ENCODE peak calls at places on chromosome 22, in ten cellular contexts. R is K562, E is IMR-90, S is A549, T is astrocyte, A is Peyer's patch, C is ovary, U is sigmoid colon, J is tibial nerve, I is heart right ventricle. K is an unnamed sample.

GRCh38 chr22:37303821-37304274 is 21.5 kb downstream of the CYTH4 start:
- DNase-seq in R (peak; percentile 27), E (peak; percentile 95), S (peak; percentile 67), T (peak; percentile 91), A (no peak), C (no peak), U (no peak), J (no peak), I (no peak), K (peak; percentile 71)

GRCh38 chr22:50278461-50278860 is 8.3 kb upstream of the MAPK11 start:
- DNase-seq in R (no peak), E (no peak), S (no peak), T (no peak), A (no peak), C (no peak), U (no peak), J (no peak), I (no peak), K (no peak)

GRCh38 chr22:45490836-45491235 is 11.8 kb upstream of the FBLN1 start:
- DNase-seq in R (no peak), E (no peak), S (no peak), T (no peak), A (no peak), C (no peak), U (no peak), J (no peak), I (no peak), K (no peak)

GRCh38 chr22:33210129-33210784 is 152.1 kb upstream of the SYN3 start:
- DNase-seq in R (peak; percentile 15), E (peak; percentile 9), S (peak; percentile 41), T (no peak), A (no peak), C (no peak), U (no peak), J (no peak), I (no peak), K (peak; percentile 46)

GRCh38 chr22:37932821-37933578 is 20.4 kb downstream of the C22orf23 start:
- DNase-seq in R (no peak), E (no peak), S (no peak), T (no peak), A (no peak), C (peak; percentile 64), U (peak; percentile 74), J (no peak), I (no peak), K (no peak)

GRCh38 chr22:31561238-31561887 is 65.0 kb downstream of the SFI1 start:
- DNase-seq in R (peak; percentile 72), E (peak; percentile 77), S (peak; percentile 72), T (peak; percentile 49), A (peak; percentile 51), C (peak; percentile 76), U (peak; percentile 87), J (peak; percentile 54), I (peak; percentile 62), K (peak; percentile 67)

GRCh38 chr22:32991353-32992115 is 66.6 kb downstream of the SYN3 start:
- DNase-seq in R (no peak), E (no peak), S (no peak), T (no peak), A (no peak), C (no peak), U (peak; percentile 76), J (no peak), I (peak; percentile 52), K (peak; percentile 73)

GRCh38 chr22:40340044-40340443 is 6.3 kb upstream of the ADSL start:
- DNase-seq in R (no peak), E (no peak), S (no peak), T (no peak), A (no peak), C (no peak), U (no peak), J (no peak), I (no peak), K (no peak)

GRCh38 chr22:29477919-29478318 is 2.1 kb upstream of the NEFH start:
- DNase-seq in R (peak; percentile 12), E (no peak), S (peak; percentile 32), T (no peak), A (no peak), C (no peak), U (no peak), J (no peak), I (no peak), K (no peak)

GRCh38 chr22:29480262-29480511 is 169 bp downstream of the NEFH start:
- DNase-seq in R (no peak), E (no peak), S (no peak), T (no peak), A (no peak), C (no peak), U (no peak), J (no peak), I (no peak), K (no peak)

GRCh38 chr22:29480512-29481264 is 670 bp downstream of the NEFH start:
- DNase-seq in R (peak; percentile 78), E (peak; percentile 56), S (no peak), T (peak; percentile 37), A (no peak), C (peak; percentile 84), U (no peak), J (no peak), I (peak; percentile 27), K (no peak)

GRCh38 chr22:29478326-29479276 is 1.4 kb upstream of the NEFH start:
- DNase-seq in R (peak; percentile 56), E (no peak), S (peak; percentile 18), T (no peak), A (no peak), C (peak; percentile 66), U (no peak), J (no peak), I (no peak), K (peak; percentile 41)

GRCh38 chr22:29479417-29480261 is at the start of gene NEFH:
- DNase-seq in R (peak; percentile 60), E (no peak), S (no peak), T (no peak), A (no peak), C (peak; percentile 63), U (no peak), J (no peak), I (no peak), K (no peak)
- H3K27ac ChIP-seq in R (peak within 1 kb of the TSS; percentile 68), E (no peak within 1 kb of the TSS), S (no peak within 1 kb of the TSS), T (no peak within 1 kb of the TSS), A (no peak within 1 kb of the TSS), C (no peak within 1 kb of the TSS), U (no peak within 1 kb of the TSS), J (no peak within 1 kb of the TSS), I (no peak within 1 kb of the TSS), K (no peak within 1 kb of the TSS)

GRCh38 chr22:48369789-48370507 is 1457.7 kb downstream of the BRD1 start:
- DNase-seq in R (no peak), E (no peak), S (peak; percentile 99), T (no peak), A (no peak), C (peak; percentile 70), U (peak; percentile 42), J (no peak), I (no peak), K (no peak)
- TF ChIP-seq CTCF in R (no peak), E (no peak), S (no peak), T (no peak), A (no peak), C (no peak), U (no peak), J (no peak), I (no peak), K (no peak)

GRCh38 chr22:20522828-20523117 is 15.4 kb downstream of the MED15 start:
- DNase-seq in R (no peak), E (no peak), S (no peak), T (no peak), A (no peak), C (no peak), U (no peak), J (no peak), I (no peak), K (no peak)
- H3K27ac ChIP-seq in R (peak overlapping the region; percentile 43), E (no peak overlapping the region), S (peak overlapping the region; percentile 78), T (no peak overlapping the region), A (no peak overlapping the region), C (no peak overlapping the region), U (no peak overlapping the region), J (no peak overlapping the region), I (no peak overlapping the region), K (peak overlapping the region; percentile 100)

DNA sequence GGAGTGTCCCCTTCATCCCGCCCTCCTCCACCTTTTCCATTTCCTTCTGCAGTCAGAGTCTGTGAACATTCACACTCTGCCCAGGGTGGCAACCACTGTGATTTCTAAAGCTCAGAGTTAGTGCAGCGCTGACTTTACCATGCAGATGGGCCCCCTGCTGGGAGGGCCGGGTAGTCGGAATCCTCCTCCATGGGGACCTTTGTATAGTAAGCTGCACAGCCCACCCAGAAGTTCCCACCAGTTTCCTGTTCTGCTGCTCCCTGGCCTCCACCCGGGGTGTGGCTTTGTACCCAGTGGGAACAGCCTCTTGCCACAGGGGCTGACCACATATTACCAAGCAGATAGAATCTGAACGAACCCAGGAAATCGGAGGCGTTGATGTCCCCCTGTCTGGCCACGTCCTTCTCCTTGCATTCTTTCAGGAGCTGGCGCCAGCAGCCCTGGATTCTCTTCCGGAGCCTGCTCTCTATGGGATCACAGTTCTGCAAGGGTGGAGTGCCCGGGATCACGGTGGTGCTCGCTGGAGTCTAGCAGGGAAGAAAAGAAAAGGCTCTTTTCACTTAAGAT is 125.3 kb downstream of the MPPED1 start:
- DNase-seq in R (peak; percentile 18), E (no peak), S (no peak), T (no peak), A (no peak), C (no peak), U (peak; percentile 57), J (no peak), I (no peak), K (no peak)
- TF ChIP-seq CTCF in R (no peak), E (no peak), S (no peak), T (no peak), A (no peak), C (no peak), U (no peak), J (no peak), I (no peak), K (no peak)

GRCh38 chr22:42270512-42271190 is at the start of gene TCF20:
- DNase-seq in R (peak; percentile 83), E (peak; percentile 62), S (peak; percentile 51), T (peak; percentile 47), A (peak; percentile 82), C (peak; percentile 85), U (peak; percentile 86), J (peak; percentile 73), I (peak; percentile 81), K (peak; percentile 79)

GRCh38 chr22:42270178-42270511 is 308 bp downstream of the TCF20 start:
- DNase-seq in R (no peak), E (no peak), S (peak; percentile 22), T (no peak), A (peak; percentile 27), C (no peak), U (no peak), J (no peak), I (peak; percentile 26), K (peak; percentile 26)

GRCh38 chr22:42271191-42271813 is 849 bp upstream of the TCF20 start:
- DNase-seq in R (no peak), E (no peak), S (no peak), T (no peak), A (no peak), C (no peak), U (no peak), J (no peak), I (no peak), K (no peak)

GRCh38 chr22:42268852-42269406 is 1.5 kb downstream of the TCF20 start:
- DNase-seq in R (no peak), E (no peak), S (no peak), T (no peak), A (no peak), C (no peak), U (no peak), J (no peak), I (no peak), K (peak; percentile 5)

GRCh38 chr22:42269407-42270177 is 861 bp downstream of the TCF20 start:
- DNase-seq in R (peak; percentile 63), E (no peak), S (peak; percentile 64), T (peak; percentile 9), A (peak; percentile 82), C (peak; percentile 61), U (peak; percentile 73), J (no peak), I (peak; percentile 51), K (peak; percentile 69)
- H3K27ac ChIP-seq in R (peak overlapping the region; percentile 82), E (peak overlapping the region; percentile 67), S (peak overlapping the region; percentile 98), T (peak overlapping the region; percentile 31), A (peak overlapping the region; percentile 84), C (peak overlapping the region; percentile 18), U (peak overlapping the region; percentile 84), J (peak overlapping the region; percentile 46), I (peak overlapping the region; percentile 86), K (peak overlapping the region; percentile 92)